ENCODE peak calls at places on chromosomes 13 and 19, in six cellular contexts. T is stomach, S is lower lobe of right lung, P is heart right ventricle, L is cardiac muscle cell, Z is thoracic aorta. A is an unnamed sample. For H3K4me1, the result is how much of the 10 kb centered on the place peaks cover.

GRCh38 chr19:2461751-2462634 is 5.2 kb upstream of the LMNB2 start:
- DNase-seq in S (peak), P (peak), L (peak), T (peak), Z (no peak), A (peak)

GRCh38 chr19:35248310-35249145 is at the start of gene LSR:
- DNase-seq in P (no peak), L (peak), Z (no peak), T (peak), S (peak), A (no peak)

GRCh38 chr19:9808855-9809646 is 9.8 kb downstream of the FBXL12 start:
- DNase-seq in S (no peak), L (no peak), T (no peak), P (no peak), Z (no peak), A (no peak)

GRCh38 chr19:16461630-16462051 is 10.1 kb downstream of the EPS15L1 start:
- DNase-seq in S (no peak), Z (no peak), T (no peak), P (peak), L (no peak), A (peak)

GRCh38 chr19:1400281-1401137 is 833 bp downstream of the GAMT start:
- DNase-seq in S (no peak), L (peak), Z (no peak), P (peak), T (peak), A (peak)

GRCh38 chr19:23283925-23284324 is 33.7 kb upstream of the ZNF724 start:
- DNase-seq in P (peak), S (peak), T (peak), L (peak), Z (no peak), A (peak)

GRCh38 chr13:25118371-25118770 is 22.4 kb downstream of the PABPC3 start:
- DNase-seq in T (no peak), S (no peak), Z (no peak), L (no peak), P (no peak), A (no peak)

GRCh38 chr13:74133657-74134201 is 475 bp downstream of the KLF12 start:
- DNase-seq in S (peak), P (peak), Z (peak), T (peak), L (peak), A (peak)

GRCh38 chr13:61765181-61765742 is 349.6 kb upstream of the PCDH20 start:
- DNase-seq in S (no peak), Z (no peak), L (no peak), T (no peak), P (no peak), A (no peak)

GRCh38 chr19:40154121-40154680 is 37.0 kb upstream of the MAP3K10 start:
- DNase-seq in Z (no peak), P (no peak), S (no peak), T (no peak), L (no peak), A (no peak)

GRCh38 chr13:21054313-21054712 is 7.1 kb downstream of the LATS2 start:
- DNase-seq in T (no peak), P (no peak), S (no peak), L (no peak), Z (no peak), A (no peak)

GRCh38 chr19:23116802-23117571 is at the start of gene ZNF730:
- DNase-seq in L (peak), Z (no peak), P (peak), S (peak), T (no peak), A (peak)

GRCh38 chr19:53646144-53646543 is 14.3 kb downstream of the DPRX start:
- DNase-seq in P (no peak), Z (no peak), L (no peak), S (no peak), T (no peak), A (no peak)

GRCh38 chr19:49400034-49400433 is 12.0 kb downstream of the KASH5 start:
- DNase-seq in L (no peak), S (no peak), P (no peak), Z (no peak), T (no peak), A (no peak)

GRCh38 chr19:34254552-34255432 is at the start of gene GARRE1:
- DNase-seq in Z (no peak), P (peak), T (peak), S (peak), L (peak), A (peak)

GRCh38 chr19:3586707-3587346 is 1.5 kb downstream of the GIPC3 start:
- DNase-seq in Z (no peak), P (no peak), T (peak), L (no peak), S (no peak), A (no peak)

GRCh38 chr13:102317593-102317992 is 84.3 kb downstream of the FGF14 start:
- DNase-seq in T (peak), P (peak), Z (peak), S (peak), L (peak), A (peak)

GRCh38 chr19:42199440-42200115 is 17.9 kb downstream of the DEDD2 start:
- DNase-seq in P (peak), L (no peak), S (peak), T (peak), Z (no peak), A (peak)

GRCh38 chr13:28137556-28137955 is 789 bp upstream of the PAN3 start:
- DNase-seq in Z (no peak), S (no peak), L (no peak), T (no peak), P (no peak), A (no peak)

GRCh38 chr13:20349564-20350379 is 117.7 kb upstream of the GJB6 start:
- DNase-seq in Z (no peak), P (no peak), L (no peak), S (no peak), T (no peak), A (no peak)

GRCh38 chr13:108486096-108486495 is 143.3 kb upstream of the MYO16 start:
- DNase-seq in P (no peak), Z (no peak), L (no peak), S (no peak), T (no peak), A (no peak)

GRCh38 chr13:74290324-74290773 is 156.1 kb upstream of the KLF12 start:
- DNase-seq in S (no peak), T (no peak), L (peak), Z (no peak), P (no peak), A (no peak)

GRCh38 chr19:52689804-52690394 is 44.9 kb downstream of the ZNF611 start:
- DNase-seq in Z (peak), P (peak), L (peak), T (peak), S (peak), A (peak)

GRCh38 chr19:16217671-16218464 is 20.2 kb downstream of the AP1M1 start:
- DNase-seq in L (no peak), P (no peak), S (no peak), Z (no peak), T (no peak), A (no peak)

GRCh38 chr19:48967346-48968178 is 2.5 kb downstream of the FTL start:
- DNase-seq in T (no peak), P (no peak), S (peak), L (no peak), Z (no peak), A (peak)

GRCh38 chr19:33462112-33462726 is 59.4 kb downstream of the PEPD start:
- DNase-seq in T (no peak), L (no peak), S (peak), P (no peak), Z (no peak), A (no peak)

GRCh38 chr13:107210216-107211010 is 642.5 kb upstream of the ARGLU1 start:
- DNase-seq in P (no peak), S (no peak), Z (no peak), L (no peak), T (no peak), A (no peak)

GRCh38 chr13:19157461-19157860 is 24.2 kb downstream of the TUBA3C start:
- DNase-seq in L (no peak), S (no peak), Z (no peak), P (no peak), T (no peak), A (no peak)

GRCh38 chr13:98103531-98103930 is 39.4 kb upstream of the FARP1 start:
- DNase-seq in S (no peak), Z (no peak), P (no peak), T (no peak), L (no peak), A (no peak)

GRCh38 chr13:22049384-22049783 is 378.5 kb downstream of the FGF9 start:
- DNase-seq in T (no peak), L (no peak), P (no peak), S (no peak), Z (no peak), A (no peak)

GRCh38 chr13:27161980-27162379 is 9.6 kb downstream of the USP12 start:
- DNase-seq in Z (no peak), T (no peak), S (no peak), L (no peak), P (no peak), A (no peak)

GRCh38 chr13:82976499-82976898 is 905.8 kb downstream of the SLITRK1 start:
- DNase-seq in S (no peak), L (no peak), P (no peak), Z (no peak), T (no peak), A (no peak)
- TF ChIP-seq CTCF in S (no peak), L (no peak), P (no peak), Z (no peak), T (no peak), A (no peak)

GRCh38 chr13:110303644-110304043 is 3.3 kb downstream of the COL4A1 start:
- DNase-seq in P (no peak), Z (no peak), S (no peak), L (no peak), T (no peak), A (no peak)

GRCh38 chr13:110302986-110303385 is 4.0 kb downstream of the COL4A1 start:
- DNase-seq in S (no peak), P (no peak), T (no peak), Z (no peak), L (no peak), A (no peak)

GRCh38 chr13:110301606-110302131 is 5.3 kb downstream of the COL4A1 start:
- DNase-seq in S (no peak), Z (no peak), P (no peak), T (no peak), L (no peak), A (no peak)

GRCh38 chr13:110301083-110301482 is 5.9 kb downstream of the COL4A1 start:
- DNase-seq in L (no peak), S (no peak), P (no peak), T (no peak), Z (no peak), A (no peak)

DNA sequence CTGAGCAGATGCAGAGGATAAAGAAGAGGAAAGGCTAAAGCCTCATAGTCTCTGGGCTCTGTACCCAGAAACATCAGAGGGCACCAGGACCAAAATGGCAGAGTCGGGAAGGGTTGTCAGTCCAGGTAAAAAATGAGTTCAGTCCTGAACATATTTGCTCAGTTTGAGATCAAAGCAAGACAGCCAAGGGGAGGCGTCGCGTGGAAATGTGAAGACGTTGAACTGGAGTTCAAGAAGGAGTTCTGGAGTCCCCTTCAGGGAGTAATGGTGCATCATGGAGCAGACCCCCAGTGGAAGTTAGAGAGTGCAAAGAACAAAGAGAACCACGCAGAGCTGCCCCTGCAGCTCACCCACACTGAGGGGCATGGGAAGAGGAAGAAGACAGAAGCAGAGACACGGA is 4.8 kb downstream of the COL4A1 start:
- DNase-seq in L (no peak), Z (no peak), S (no peak), P (no peak), T (no peak), A (no peak)
- H3K27ac ChIP-seq in L (no peak), Z (peak), S (peak), P (peak), T (peak), A (peak)

GRCh38 chr13:44308352-44308751 is 65.3 kb upstream of the SERP2 start:
- DNase-seq in L (no peak), T (no peak), P (no peak), Z (no peak), S (no peak), A (no peak)
- H3K4me1 ChIP-seq in L (under half), T (half or more), P (under half), Z (half or more), S (under half), A (half or more)

GRCh38 chr13:46150134-46150693 is 31.8 kb downstream of the LCP1 start:
- DNase-seq in T (no peak), Z (no peak), S (no peak), L (no peak), P (no peak), A (no peak)

GRCh38 chr13:46145950-46146349 is 36.0 kb downstream of the LCP1 start:
- DNase-seq in S (no peak), Z (no peak), P (no peak), L (no peak), T (no peak), A (no peak)

GRCh38 chr13:46149272-46150133 is 32.5 kb downstream of the LCP1 start:
- DNase-seq in S (no peak), Z (no peak), T (no peak), P (no peak), L (no peak), A (no peak)

GRCh38 chr13:46143239-46143701 is 38.4 kb upstream of the CPB2 start:
- DNase-seq in Z (no peak), L (no peak), P (no peak), T (no peak), S (no peak), A (no peak)

DNA sequence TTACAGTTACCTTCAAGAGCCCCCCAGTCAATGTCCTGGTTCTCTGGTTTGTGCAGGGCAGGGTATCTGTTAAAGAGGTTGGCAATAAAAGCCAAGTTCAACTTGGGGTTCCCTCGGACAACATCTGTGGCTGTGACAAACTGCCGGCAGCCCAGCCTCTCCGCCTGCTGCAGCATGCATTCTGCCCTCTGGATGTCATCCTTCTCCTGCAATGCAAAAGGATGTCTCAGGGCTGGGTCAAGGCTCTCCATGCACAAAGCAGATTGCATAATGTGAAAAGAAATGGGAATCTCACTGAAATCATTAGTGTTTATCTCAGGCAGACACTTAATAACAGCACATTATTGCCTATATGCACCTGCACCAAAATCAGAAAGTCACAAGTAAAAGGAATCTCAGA is 35.1 kb downstream of the LCP1 start:
- DNase-seq in P (no peak), T (no peak), Z (no peak), S (no peak), L (peak), A (no peak)
- TF ChIP-seq CTCF in P (peak), T (no peak), Z (no peak), S (peak), L (peak), A (no peak)

GRCh38 chr13:48334534-48335127 is 31.1 kb downstream of the RB1 start:
- DNase-seq in Z (no peak), T (no peak), S (no peak), P (no peak), L (peak), A (no peak)

GRCh38 chr13:48333976-48334375 is 30.4 kb downstream of the RB1 start:
- DNase-seq in T (no peak), S (no peak), Z (no peak), P (no peak), L (no peak), A (no peak)
- H3K27ac ChIP-seq in T (no peak), S (no peak), Z (no peak), P (no peak), L (no peak), A (no peak)

GRCh38 chr19:13027557-13027956 is 32.3 kb downstream of the NFIX start:
- DNase-seq in P (no peak), S (no peak), L (no peak), Z (no peak), T (no peak), A (no peak)

GRCh38 chr19:13025819-13026477 is 30.7 kb downstream of the NFIX start:
- DNase-seq in Z (no peak), P (no peak), T (no peak), L (no peak), S (no peak), A (no peak)

GRCh38 chr19:13026478-13026999 is 31.3 kb downstream of the NFIX start:
- DNase-seq in Z (no peak), P (no peak), L (no peak), S (no peak), T (peak), A (no peak)

GRCh38 chr19:13028027-13028426 is 32.8 kb downstream of the NFIX start:
- DNase-seq in L (no peak), P (no peak), S (peak), Z (no peak), T (no peak), A (no peak)

DNA sequence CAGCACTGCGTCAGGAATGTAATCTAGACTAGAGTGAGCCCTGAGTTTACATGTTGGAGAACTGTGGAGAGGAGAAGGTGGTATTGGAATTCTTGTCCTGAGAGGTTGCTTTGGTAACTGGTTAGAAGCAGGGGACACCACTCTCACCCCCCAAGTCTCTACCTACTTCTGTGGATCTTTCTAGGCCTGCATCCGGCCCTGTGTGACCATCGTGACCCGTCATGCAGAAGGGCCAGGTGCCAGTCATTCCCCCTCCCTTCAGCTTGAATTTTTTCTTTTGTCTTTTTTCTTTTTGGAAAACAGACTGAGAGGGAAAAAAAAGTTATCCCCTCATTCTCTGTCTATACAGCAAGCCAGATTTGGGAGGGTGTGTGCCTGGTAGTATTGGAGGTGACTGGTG is 31.8 kb downstream of the NFIX start:
- DNase-seq in S (no peak), Z (no peak), L (no peak), P (no peak), T (no peak), A (no peak)
- H3K4me1 ChIP-seq in S (half or more), Z (half or more), L (under half), P (half or more), T (half or more), A (half or more)

A was measured in left ventricle myocardium inferior.